ENCODE peak calls at places on chromosomes 16 and 17, in four cellular contexts. D is T-cell; F is Calu3; V is activated CD4-positive, alpha-beta T cell treated with anti-CD3 and anti-CD28 coated beads for 4 hours. J is an unnamed sample.
A peak's percentile ranks its signal among the peaks of the same experiment; 100 is the strongest.

GRCh38 chr17:11086623-11087022 is 154.4 kb upstream of the SHISA6 start:
- DNase-seq in V (no peak), D (no peak), F (no peak), J (no peak)

GRCh38 chr17:81039854-81040758 is 5.2 kb downstream of the BAIAP2 start:
- DNase-seq in F (peak; percentile 35), D (no peak), V (no peak), J (no peak)

GRCh38 chr16:10972956-10973464 is 28.6 kb downstream of the CLEC16A start:
- DNase-seq in V (no peak), F (no peak), D (no peak), J (no peak)

GRCh38 chr16:68737046-68737729 is at the start of gene CDH1:
- DNase-seq in F (peak; percentile 99), V (no peak), D (peak; percentile 19), J (no peak)

GRCh38 chr17:67126983-67127382 is 82.6 kb downstream of the CACNG1 start:
- DNase-seq in V (no peak), F (no peak), D (no peak), J (no peak)

GRCh38 chr16:65570261-65570660 is 448.4 kb upstream of the CDH11 start:
- DNase-seq in V (no peak), D (no peak), F (no peak), J (no peak)

GRCh38 chr17:10226930-10227695 is 28.7 kb upstream of the GAS7 start:
- DNase-seq in V (peak; percentile 30), D (peak; percentile 26), F (peak; percentile 54), J (no peak)

GRCh38 chr17:3667366-3668278 is 756 bp downstream of the TAX1BP3 start:
- DNase-seq in F (peak; percentile 90), D (no peak), V (no peak), J (peak; percentile 84)

GRCh38 chr16:29744541-29745101 is 1.2 kb downstream of the C16orf54 start:
- DNase-seq in V (no peak), F (no peak), D (no peak), J (no peak)

GRCh38 chr16:75761111-75761510 is 34.8 kb upstream of the CPHXL start:
- DNase-seq in V (no peak), D (no peak), F (no peak), J (no peak)

J was measured in GM04504.